ENCODE peak calls at places on chromosomes 4 and X, in six cellular contexts. J, W, Q, A, X and I are unnamed samples.

GRCh38 chr4:15003441-15003890 is 1.2 kb downstream of the CPEB2 start:
- DNase-seq in Q (peak), X (peak), W (peak), J (peak), A (peak), I (peak)

GRCh38 chr4:85901500-85901899 is 426.6 kb downstream of the ARHGAP24 start:
- DNase-seq in A (peak), X (no peak), W (no peak), J (no peak), Q (no peak), I (peak)

GRCh38 chr4:929970-930625 is 2.0 kb downstream of the GAK start:
- DNase-seq in Q (no peak), W (no peak), J (no peak), A (peak), X (no peak), I (peak)

GRCh38 chrX:134933911-134934310 is 56.9 kb upstream of the SMIM10 start:
- DNase-seq in X (no peak), W (no peak), J (no peak), A (no peak), Q (no peak), I (no peak)

GRCh38 chr4:7800996-7801395 is 138.7 kb downstream of the AFAP1 start:
- DNase-seq in A (no peak), J (no peak), W (no peak), X (no peak), Q (no peak), I (no peak)

GRCh38 chr4:3863841-3864734 is 97.9 kb downstream of the ADRA2C start:
- DNase-seq in W (no peak), X (no peak), Q (no peak), A (no peak), J (no peak), I (no peak)

GRCh38 chr4:114040319-114041116 is 61.1 kb upstream of the ARSJ start:
- DNase-seq in X (no peak), W (peak), J (no peak), Q (no peak), A (peak), I (peak)

GRCh38 chr4:17958185-17958584 is 63.4 kb downstream of the LCORL start:
- DNase-seq in X (no peak), J (no peak), A (peak), Q (no peak), W (no peak), I (no peak)

GRCh38 chr4:120749445-120750151 is 172.9 kb downstream of the PRDM5 start:
- DNase-seq in X (no peak), A (no peak), Q (no peak), W (no peak), J (no peak), I (no peak)

GRCh38 chrX:153744210-153745066 is 19.6 kb upstream of the PLXNB3 start:
- DNase-seq in W (peak), A (no peak), X (no peak), J (peak), Q (peak), I (no peak)

GRCh38 chrX:40544343-40545250 is 36.2 kb upstream of the ATP6AP2 start:
- DNase-seq in X (no peak), W (no peak), J (no peak), A (peak), Q (no peak), I (peak)

GRCh38 chrX:109553862-109554261 is 17.2 kb downstream of the NXT2 start:
- DNase-seq in A (no peak), Q (no peak), W (no peak), X (no peak), J (no peak), I (no peak)

GRCh38 chr4:149785686-149786431 is 29.8 kb downstream of the IQCM start:
- DNase-seq in Q (no peak), J (peak), X (no peak), A (peak), W (peak), I (no peak)

GRCh38 chrX:97399400-97399799 is 515.7 kb downstream of the RPA4 start:
- DNase-seq in X (no peak), Q (no peak), W (peak), J (no peak), A (peak), I (peak)

GRCh38 chrX:108270739-108271396 is 167.4 kb downstream of the COL4A6 start:
- DNase-seq in Q (no peak), W (peak), A (peak), X (no peak), J (no peak), I (peak)

GRCh38 chr4:53767503-53767902 is 176.2 kb upstream of the LNX1 start:
- DNase-seq in W (no peak), J (no peak), X (no peak), A (no peak), Q (no peak), I (no peak)

GRCh38 chrX:122219226-122219625 is 964.9 kb upstream of the GRIA3 start:
- DNase-seq in X (no peak), A (no peak), Q (no peak), J (no peak), W (no peak), I (no peak)

GRCh38 chr4:143355540-143356217 is 19.0 kb downstream of the GAB1 start:
- DNase-seq in J (no peak), W (peak), X (no peak), Q (no peak), A (peak), I (peak)

GRCh38 chr4:160514126-160514525 is 1411.2 kb downstream of the RAPGEF2 start:
- DNase-seq in A (no peak), X (no peak), J (no peak), W (no peak), Q (no peak), I (no peak)

GRCh38 chrX:12446342-12447075 is 308.2 kb downstream of the FRMPD4 start:
- DNase-seq in X (no peak), J (no peak), W (no peak), Q (no peak), A (peak), I (peak)

GRCh38 chr4:103996637-103997036 is 276.9 kb upstream of the TACR3 start:
- DNase-seq in W (peak), A (no peak), Q (no peak), J (peak), X (peak), I (peak)

GRCh38 chr4:26568446-26568994 is 15.4 kb upstream of the TBC1D19 start:
- DNase-seq in A (peak), Q (no peak), W (peak), X (no peak), J (no peak), I (peak)

GRCh38 chrX:135295238-135295943 is 13.9 kb upstream of the ETDC start:
- DNase-seq in A (peak), Q (peak), W (peak), J (peak), X (peak), I (peak)

GRCh38 chr4:140932646-140933045 is 176.5 kb upstream of the TBC1D9 start:
- DNase-seq in X (no peak), A (no peak), Q (no peak), J (no peak), W (no peak), I (no peak)

GRCh38 chrX:138519296-138519695 is 192.2 kb downstream of the FGF13 start:
- DNase-seq in W (peak), X (peak), Q (no peak), A (no peak), J (no peak), I (no peak)

GRCh38 chrX:18290200-18290599 is 64.3 kb downstream of the SCML2 start:
- DNase-seq in A (no peak), X (peak), Q (no peak), W (peak), J (no peak), I (peak)

GRCh38 chrX:69093960-69094935 is 71.0 kb downstream of the PJA1 start:
- DNase-seq in J (peak), A (peak), X (peak), Q (peak), W (peak), I (peak)

GRCh38 chr4:110130578-110131358 is 67.6 kb downstream of the ELOVL6 start:
- DNase-seq in J (no peak), A (no peak), X (no peak), Q (no peak), W (no peak), I (no peak)

GRCh38 chr4:53598901-53599300 is 7.6 kb upstream of the LNX1 start:
- DNase-seq in A (no peak), W (no peak), J (no peak), Q (no peak), X (no peak), I (no peak)

GRCh38 chr4:185238750-185239149 is 29.4 kb downstream of the SNX25 start:
- DNase-seq in W (no peak), A (peak), X (no peak), J (no peak), Q (no peak), I (peak)

GRCh38 chr4:185238261-185238681 is 28.9 kb downstream of the SNX25 start:
- DNase-seq in W (no peak), X (no peak), J (no peak), A (peak), Q (no peak), I (peak)

GRCh38 chr4:185235480-185236154 is 26.2 kb downstream of the SNX25 start:
- DNase-seq in W (peak), Q (no peak), X (no peak), A (peak), J (no peak), I (peak)

GRCh38 chr4:185236155-185236503 is 26.7 kb downstream of the SNX25 start:
- DNase-seq in Q (no peak), J (no peak), X (no peak), W (no peak), A (no peak), I (no peak)

GRCh38 chr4:185237185-185237584 is 27.8 kb downstream of the SNX25 start:
- DNase-seq in J (no peak), A (no peak), X (no peak), Q (no peak), W (no peak), I (peak)
- H4K8ac ChIP-seq in J (no peak), A (no peak), X (no peak), Q (no peak), W (no peak), I (no peak)

GRCh38 chr4:125735107-125735506 is 420.4 kb downstream of the FAT4 start:
- DNase-seq in X (peak), Q (no peak), W (peak), A (peak), J (peak), I (peak)
- H2BK120ac ChIP-seq in X (no peak), Q (no peak), W (no peak), A (no peak), J (no peak), I (no peak)

GRCh38 chrX:155611302-155611701 is 1.4 kb downstream of the TMLHE start:
- DNase-seq in X (no peak), Q (no peak), W (no peak), J (no peak), A (no peak), I (peak)

GRCh38 chrX:155615938-155616337 is 3.2 kb upstream of the TMLHE start:
- DNase-seq in Q (no peak), J (no peak), W (no peak), A (no peak), X (no peak), I (no peak)

GRCh38 chrX:155613927-155614559 is 1.3 kb upstream of the TMLHE start:
- DNase-seq in Q (no peak), W (no peak), A (no peak), X (no peak), J (no peak), I (no peak)

GRCh38 chrX:155612312-155613224 is at the start of gene TMLHE:
- DNase-seq in A (peak), Q (peak), X (peak), W (peak), J (peak), I (peak)
- H4K8ac ChIP-seq in A (peak), Q (peak), X (peak), W (peak), J (no peak), I (peak)

DNA sequence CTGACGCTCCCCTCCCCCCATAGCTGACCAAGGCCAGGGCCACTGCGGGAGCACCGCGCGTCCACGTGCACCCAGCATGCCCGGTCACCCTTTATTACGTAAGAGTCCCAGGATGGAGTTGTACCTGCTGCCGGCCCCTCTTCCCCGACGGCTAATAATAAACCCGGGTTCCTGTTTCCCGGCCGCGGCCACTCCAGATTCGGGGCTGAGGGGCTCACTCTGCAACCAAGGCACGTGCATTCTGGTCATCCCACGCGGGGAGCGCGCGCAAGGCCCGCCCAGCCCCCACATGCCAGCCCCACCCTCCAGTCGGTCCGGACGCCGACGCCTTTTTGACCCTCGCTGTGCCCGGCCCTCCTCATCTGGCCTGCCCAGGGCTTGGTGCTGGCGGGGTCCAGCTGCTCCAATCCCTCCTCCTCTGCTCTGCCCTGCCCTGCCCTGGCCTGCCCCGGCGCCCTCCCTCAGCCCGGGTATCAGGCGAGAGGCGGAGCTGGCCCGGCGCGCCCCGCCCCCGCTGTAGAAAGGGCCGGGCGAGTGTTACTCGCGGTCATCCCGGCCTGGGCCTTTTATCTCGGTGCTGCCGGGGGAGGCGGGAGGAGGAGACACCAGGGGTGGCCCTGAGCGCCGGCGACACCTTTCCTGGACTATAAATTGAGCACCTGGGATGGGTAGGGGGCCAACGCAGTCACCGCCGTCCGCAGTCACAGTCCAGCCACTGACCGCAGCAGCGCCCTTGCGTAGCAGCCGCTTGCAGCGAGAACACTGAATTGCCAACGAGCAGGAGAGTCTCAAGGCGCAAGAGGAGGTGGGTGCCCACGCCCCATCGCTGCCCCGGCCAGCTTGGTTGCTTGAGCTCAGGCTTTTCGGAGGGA is 2.6 kb downstream of the MID1IP1 start:
- DNase-seq in X (peak), W (peak), Q (peak), J (peak), A (peak), I (peak)
- H2BK120ac ChIP-seq in X (no peak), W (no peak), Q (no peak), J (no peak), A (peak), I (peak)

GRCh38 chr4:159481936-159482335 is 379.1 kb downstream of the RAPGEF2 start:
- DNase-seq in J (no peak), Q (no peak), A (no peak), X (no peak), W (no peak), I (no peak)

GRCh38 chr4:159483110-159483509 is 380.2 kb downstream of the RAPGEF2 start:
- DNase-seq in Q (no peak), X (no peak), A (no peak), W (no peak), J (no peak), I (no peak)

GRCh38 chr4:159484861-159485260 is 382.0 kb downstream of the RAPGEF2 start:
- DNase-seq in W (peak), Q (no peak), X (no peak), J (no peak), A (no peak), I (no peak)

GRCh38 chr4:159484049-159484448 is 381.2 kb downstream of the RAPGEF2 start:
- DNase-seq in A (no peak), Q (no peak), X (no peak), J (no peak), W (no peak), I (no peak)

DNA sequence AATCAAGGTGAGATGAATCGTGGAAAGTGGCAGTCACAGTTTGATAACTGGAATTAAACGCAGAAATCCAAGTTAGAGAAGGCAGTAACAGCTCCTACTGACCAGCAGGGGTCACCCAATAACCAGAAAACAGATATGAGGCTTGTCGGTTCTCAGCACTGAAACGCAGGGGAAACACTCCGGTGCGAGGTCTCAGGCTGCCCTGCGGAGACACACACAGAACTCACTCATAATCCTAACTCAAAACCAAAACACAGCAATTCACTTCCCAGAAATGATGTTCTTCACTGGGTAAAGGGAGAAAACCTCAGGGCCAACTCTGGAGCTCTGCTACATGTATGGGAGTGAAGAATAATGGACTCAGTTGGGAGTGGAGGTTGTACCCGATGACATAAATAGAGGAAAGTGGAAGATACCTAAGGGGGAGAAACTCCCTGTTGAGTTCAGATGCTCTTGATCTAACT is 384.4 kb downstream of the RAPGEF2 start:
- DNase-seq in X (peak), A (peak), W (peak), Q (peak), J (peak), I (peak)
- H4K8ac ChIP-seq in X (no peak), A (no peak), W (peak), Q (no peak), J (no peak), I (no peak)